ENCODE peak calls at places on chromosomes 7 and 10, in ten cellular contexts. G is GM12892, Z is H1, L is uterus, R is NB4, W is esophagus squamous epithelium, S is A549, B is testis, K is H54, X is lower leg skin. Y is an unnamed sample.

GRCh38 chr7:139774376-139774775 is 3.4 kb downstream of the HIPK2 start:
- DNase-seq in X (no peak), R (no peak), K (peak; percentile 87), S (no peak), G (no peak), Z (no peak), B (no peak), W (no peak), L (no peak), Y (no peak)

GRCh38 chr10:75801121-75801520 is 369.7 kb downstream of the LRMDA start:
- DNase-seq in Z (no peak), S (no peak), B (no peak), K (no peak), G (no peak), W (no peak), R (no peak), L (no peak), X (no peak), Y (no peak)

GRCh38 chr10:101529207-101529606 is 58.9 kb downstream of the POLL start:
- DNase-seq in Z (no peak), S (no peak), B (no peak), G (no peak), W (no peak), R (no peak), L (no peak), K (no peak), X (no peak), Y (no peak)

GRCh38 chr10:110456523-110457091 is 41.1 kb upstream of the DUSP5 start:
- DNase-seq in B (no peak), Z (no peak), W (no peak), L (no peak), K (no peak), G (no peak), S (no peak), R (no peak), X (no peak), Y (peak; percentile 17)

GRCh38 chr7:85815511-85815910 is 628.7 kb upstream of the SEMA3D start:
- DNase-seq in L (no peak), Z (no peak), W (no peak), R (no peak), K (no peak), X (no peak), B (no peak), S (no peak), G (no peak), Y (no peak)

GRCh38 chr7:140013676-140014075 is 49.1 kb downstream of the PARP12 start:
- DNase-seq in K (no peak), S (no peak), G (no peak), L (no peak), Z (no peak), X (no peak), R (no peak), B (no peak), W (no peak), Y (no peak)

GRCh38 chr10:101010329-101010728 is 10.7 kb downstream of the LZTS2 start:
- DNase-seq in S (no peak), Z (no peak), B (no peak), W (no peak), L (no peak), X (no peak), R (no peak), G (no peak), K (no peak), Y (no peak)

GRCh38 chr10:12645449-12645848 is 296.1 kb downstream of the CAMK1D start:
- DNase-seq in S (no peak), X (no peak), Z (no peak), W (no peak), G (no peak), L (no peak), R (no peak), B (peak; percentile 29), K (no peak), Y (no peak)

GRCh38 chr10:77290528-77291155 is 347.0 kb downstream of the KCNMA1 start:
- DNase-seq in K (peak; percentile 52), B (no peak), X (no peak), W (no peak), Z (no peak), G (no peak), S (peak; percentile 25), R (no peak), L (no peak), Y (no peak)

GRCh38 chr7:727806-728460 is 852 bp upstream of the PRKAR1B start:
- DNase-seq in B (no peak), Z (no peak), R (no peak), G (no peak), X (no peak), W (no peak), L (no peak), K (no peak), S (no peak), Y (no peak)

GRCh38 chr10:122648599-122649428 is 50.8 kb downstream of the C10orf120 start:
- DNase-seq in B (peak; percentile 79), S (peak; percentile 30), X (no peak), K (peak; percentile 25), G (no peak), Z (peak; percentile 34), W (no peak), L (no peak), R (peak; percentile 58), Y (peak; percentile 64)

GRCh38 chr7:157250605-157251228 is 86.1 kb upstream of the DNAJB6 start:
- DNase-seq in L (no peak), G (no peak), W (no peak), K (no peak), X (no peak), R (peak; percentile 83), Z (peak; percentile 31), B (peak; percentile 60), S (peak; percentile 38), Y (peak; percentile 72)

GRCh38 chr10:18104223-18104872 is 35.9 kb upstream of the CACNB2 start:
- DNase-seq in X (peak; percentile 31), W (no peak), G (no peak), L (peak; percentile 41), Z (no peak), K (peak; percentile 4), S (peak; percentile 33), B (peak; percentile 85), R (peak; percentile 39), Y (peak; percentile 69)

GRCh38 chr10:29784175-29784773 is 149.5 kb upstream of the SVIL start:
- DNase-seq in B (no peak), W (no peak), Z (peak; percentile 56), G (no peak), R (no peak), K (peak; percentile 77), L (peak; percentile 68), X (peak; percentile 89), S (peak; percentile 89), Y (no peak)

GRCh38 chr7:114921636-114922150 is at the start of gene MDFIC:
- DNase-seq in L (peak; percentile 23), B (peak; percentile 23), S (peak; percentile 71), R (no peak), G (no peak), K (no peak), Z (no peak), W (no peak), X (no peak), Y (no peak)

GRCh38 chr7:114924066-114924712 is 2.3 kb downstream of the MDFIC start:
- DNase-seq in Z (no peak), R (no peak), G (no peak), K (no peak), L (no peak), S (no peak), W (no peak), X (no peak), B (no peak), Y (no peak)

GRCh38 chr7:114923403-114923713 is 1.5 kb downstream of the MDFIC start:
- DNase-seq in Z (no peak), W (no peak), L (no peak), G (no peak), S (no peak), K (no peak), X (no peak), R (no peak), B (no peak), Y (no peak)

GRCh38 chr7:114922151-114922651 is 307 bp downstream of the MDFIC start:
- DNase-seq in B (peak; percentile 18), K (peak; percentile 65), Z (no peak), W (no peak), G (peak; percentile 25), L (peak; percentile 72), X (no peak), R (peak; percentile 35), S (peak; percentile 38), Y (no peak)

GRCh38 chr7:114922652-114923402 is 933 bp downstream of the MDFIC start:
- DNase-seq in L (peak; percentile 34), S (peak; percentile 53), R (peak; percentile 43), W (no peak), B (peak; percentile 45), G (peak; percentile 35), K (peak; percentile 35), X (peak; percentile 64), Z (no peak), Y (peak; percentile 5)
- TF ChIP-seq POLR2A in L (no peak), S (peak; percentile 42), R (no peak), W (no peak), B (no peak), G (no peak), K (peak; percentile 50), X (no peak), Z (no peak), Y (no peak)

GRCh38 chr7:142750321-142750938 is 1.2 kb downstream of the PRSS1 start:
- DNase-seq in X (no peak), B (no peak), Z (no peak), R (no peak), K (no peak), G (no peak), L (no peak), W (no peak), S (no peak), Y (no peak)
- TF ChIP-seq POLR2A in X (no peak), B (no peak), Z (no peak), R (no peak), K (no peak), G (no peak), L (no peak), W (no peak), S (no peak), Y (no peak)

GRCh38 chr7:129434172-129434845 is at the start of gene STRIP2:
- DNase-seq in R (peak; percentile 97), B (peak; percentile 97), Z (peak; percentile 81), W (peak; percentile 17), S (peak; percentile 94), X (peak; percentile 88), G (peak; percentile 83), L (peak; percentile 87), K (peak; percentile 91), Y (peak; percentile 91)
- TF ChIP-seq POLR2A in R (peak; percentile 73), B (no peak), Z (peak; percentile 78), W (no peak), S (peak; percentile 37), X (no peak), G (peak; percentile 68), L (peak; percentile 38), K (peak; percentile 84), Y (peak; percentile 92)

DNA sequence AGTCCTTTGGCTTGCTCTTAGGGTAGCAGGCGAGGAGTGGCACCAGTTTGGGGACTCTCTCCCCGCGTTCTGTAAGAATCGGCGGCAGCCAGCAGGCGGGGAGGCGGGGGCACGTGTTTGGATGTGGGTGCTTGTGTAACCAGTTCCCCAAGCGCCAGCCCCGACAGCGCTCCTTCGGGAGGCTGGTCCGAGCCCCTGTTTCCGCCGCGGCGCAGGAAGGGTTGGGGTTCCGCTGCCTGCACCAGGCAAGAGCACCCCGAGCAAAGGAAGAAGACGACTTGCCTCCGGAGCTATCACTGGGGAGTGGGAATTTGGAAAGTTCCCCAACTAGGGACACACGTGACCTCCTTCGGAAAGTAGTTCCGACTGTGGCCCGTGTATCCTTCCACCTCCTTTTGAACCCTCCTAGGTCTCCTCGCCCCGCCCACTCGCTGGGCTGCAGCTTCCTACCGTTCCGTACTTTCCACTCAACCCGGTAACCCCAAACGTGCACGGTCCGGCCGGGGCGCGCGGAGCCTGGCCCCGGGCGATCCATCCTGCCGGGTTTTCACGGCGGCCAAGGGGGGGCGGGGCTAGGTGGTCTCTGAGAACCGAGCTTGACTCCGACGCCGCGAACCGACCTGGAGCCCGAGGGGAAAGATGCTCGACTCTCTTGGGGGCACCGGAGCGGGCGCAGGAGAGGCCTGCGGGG is 1.2 kb downstream of the KLLN start:
- DNase-seq in K (peak; percentile 82), S (peak; percentile 91), W (peak; percentile 92), L (peak; percentile 97), G (peak; percentile 68), X (peak; percentile 96), R (peak; percentile 99), B (peak; percentile 97), Z (peak; percentile 95), Y (peak; percentile 99)
- TF ChIP-seq POLR2A in K (peak; percentile 44), S (peak; percentile 65), W (no peak), L (peak; percentile 83), G (peak; percentile 86), X (no peak), R (peak; percentile 83), B (no peak), Z (peak; percentile 47), Y (peak; percentile 84)

Y was measured in erythroblast.